ENCODE peak calls at places on chromosome 2, in five cellular contexts. D, F, C, O and Y are unnamed samples.
A peak's percentile ranks its signal among the peaks of the same experiment; 100 is the strongest.

GRCh38 chr2:74226648-74227213 is 28.3 kb downstream of the MTHFD2 start:
- DNase-seq in F (no peak), O (no peak), D (no peak), C (no peak), Y (no peak)

GRCh38 chr2:210577263-210578071 is 21.1 kb downstream of the CPS1 start:
- DNase-seq in O (peak; percentile 28), D (no peak), C (peak; percentile 77), F (no peak), Y (no peak)

GRCh38 chr2:158049129-158049855 is 52.4 kb upstream of the UPP2 start:
- DNase-seq in O (no peak), F (no peak), C (no peak), D (no peak), Y (no peak)

GRCh38 chr2:238063414-238064189 is 2.8 kb downstream of the SCLY start:
- DNase-seq in O (no peak), D (no peak), C (no peak), F (no peak), Y (no peak)

GRCh38 chr2:190468814-190469569 is 60.8 kb downstream of the MFSD6 start:
- DNase-seq in D (no peak), C (peak; percentile 96), O (peak; percentile 94), F (peak; percentile 31), Y (peak; percentile 97)

GRCh38 chr2:231223458-231223970 is 25.1 kb downstream of the ARMC9 start:
- DNase-seq in F (no peak), D (no peak), O (no peak), C (peak; percentile 32), Y (no peak)

GRCh38 chr2:229270551-229271410 is at the start of gene PID1:
- DNase-seq in D (no peak), O (no peak), F (no peak), C (peak; percentile 84), Y (no peak)

GRCh38 chr2:85425588-85425987 is 7.1 kb downstream of the SH2D6 start:
- DNase-seq in D (no peak), F (no peak), C (no peak), O (no peak), Y (no peak)

GRCh38 chr2:3257166-3257565 is 120.5 kb downstream of the EIPR1 start:
- DNase-seq in C (no peak), F (no peak), D (no peak), O (no peak), Y (peak; percentile 4)

GRCh38 chr2:160033732-160034392 is 28.6 kb downstream of the PLA2R1 start:
- DNase-seq in O (peak; percentile 58), C (peak; percentile 90), D (no peak), F (no peak), Y (peak; percentile 63)

GRCh38 chr2:235968616-235969324 is 199.4 kb downstream of the GBX2 start:
- DNase-seq in D (no peak), C (no peak), F (no peak), O (no peak), Y (no peak)
- H3K4me3 ChIP-seq in D (no peak overlapping the region), C (no peak overlapping the region), F (no peak overlapping the region), O (no peak overlapping the region), Y (no peak overlapping the region)

GRCh38 chr2:225464346-225465025 is 65.0 kb downstream of the NYAP2 start:
- DNase-seq in C (no peak), F (no peak), O (no peak), D (no peak), Y (no peak)
- H3K4me3 ChIP-seq in C (peak overlapping the region; percentile 12), F (no peak overlapping the region), O (no peak overlapping the region), D (no peak overlapping the region), Y (no peak overlapping the region)

GRCh38 chr2:240139666-240140393 is 628 bp downstream of the OTOS start:
- DNase-seq in O (no peak), D (no peak), F (no peak), C (no peak), Y (no peak)
- H3K4me3 ChIP-seq in O (no peak overlapping the region), D (no peak overlapping the region), F (no peak overlapping the region), C (no peak overlapping the region), Y (no peak overlapping the region)

GRCh38 chr2:222281495-222281894 is 17.3 kb downstream of the PAX3 start:
- DNase-seq in F (no peak), O (no peak), C (peak; percentile 48), D (no peak), Y (no peak)
- H3K4me3 ChIP-seq in F (no peak overlapping the region), O (no peak overlapping the region), C (no peak overlapping the region), D (no peak overlapping the region), Y (no peak overlapping the region)

GRCh38 chr2:28101892-28102291 is 211.4 kb downstream of the BABAM2 start:
- DNase-seq in C (no peak), D (no peak), F (no peak), O (no peak), Y (no peak)
- H3K4me3 ChIP-seq in C (peak overlapping the region; percentile 72), D (no peak overlapping the region), F (no peak overlapping the region), O (no peak overlapping the region), Y (no peak overlapping the region)

DNA sequence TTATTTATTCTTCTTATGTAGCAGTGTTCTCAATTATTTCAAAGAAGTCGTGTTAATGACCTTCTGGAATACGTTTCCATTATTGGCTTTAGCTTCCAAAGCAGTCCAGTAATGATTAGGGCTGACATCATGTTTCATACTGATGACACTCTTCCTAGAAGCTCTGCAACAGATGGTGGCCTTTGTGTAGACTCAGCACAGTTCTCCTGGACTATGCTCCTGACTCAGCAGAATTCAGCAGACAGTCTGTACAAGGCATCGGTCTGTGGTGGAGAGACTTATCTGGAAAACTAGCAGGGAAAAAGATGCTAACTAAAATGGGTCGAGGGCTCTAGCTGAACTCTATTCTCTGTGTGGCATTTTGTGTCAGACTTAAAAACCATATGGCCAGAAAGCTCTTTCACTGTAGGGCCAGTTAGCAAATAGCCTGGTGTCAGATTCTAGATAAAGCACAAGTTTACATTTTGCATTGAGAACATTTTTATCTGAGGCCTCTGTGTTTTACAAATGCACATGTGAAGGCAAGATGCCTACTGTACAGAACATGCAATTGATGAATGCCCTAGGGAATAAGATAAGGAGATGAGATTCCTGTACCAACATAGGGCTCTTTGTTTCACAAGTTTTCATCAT is 35.1 kb downstream of the GULP1 start:
- DNase-seq in O (no peak), D (no peak), F (no peak), C (peak; percentile 88), Y (no peak)
- H3K4me3 ChIP-seq in O (no peak overlapping the region), D (no peak overlapping the region), F (no peak overlapping the region), C (no peak overlapping the region), Y (no peak overlapping the region)

DNA sequence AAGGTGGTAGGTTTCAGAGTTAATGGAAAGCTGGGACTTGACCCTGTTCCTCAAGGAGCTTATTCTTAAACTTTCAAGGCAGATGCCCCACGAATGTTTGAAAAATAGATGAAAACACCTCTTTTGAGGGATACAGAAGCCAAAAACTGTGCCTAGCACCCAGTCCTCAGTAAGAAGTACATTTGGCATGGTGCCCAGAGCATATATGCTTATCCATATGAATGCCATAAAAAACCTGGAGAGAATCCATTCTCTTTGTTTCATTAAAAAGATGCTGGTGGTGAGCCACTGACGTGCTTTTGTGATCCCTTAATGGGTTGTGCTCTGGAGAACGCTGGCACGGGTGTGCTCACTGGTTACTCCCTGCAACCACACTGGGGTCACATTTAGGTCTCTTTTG is 69.0 kb downstream of the IL1R2 start:
- DNase-seq in O (no peak), D (no peak), C (no peak), F (no peak), Y (no peak)
- H3K4me3 ChIP-seq in O (no peak overlapping the region), D (no peak overlapping the region), C (no peak overlapping the region), F (no peak overlapping the region), Y (no peak overlapping the region)

GRCh38 chr2:7193457-7193856 is 276.2 kb downstream of the RNF144A start:
- DNase-seq in O (no peak), F (no peak), D (no peak), C (no peak), Y (no peak)
- H3K4me3 ChIP-seq in O (no peak overlapping the region), F (no peak overlapping the region), D (no peak overlapping the region), C (no peak overlapping the region), Y (no peak overlapping the region)